ENCODE peak calls at places on chromosome 19, in four cellular contexts. K is endodermal cell, M is foreskin fibroblast, U is tibial artery. D is an unnamed sample.

GRCh38 chr19:6228523-6229215 is 51.1 kb downstream of the MLLT1 start:
- DNase-seq in K (no peak), M (no peak), U (no peak), D (no peak)

GRCh38 chr19:6713773-6714692 is 6.4 kb downstream of the C3 start:
- DNase-seq in K (peak; percentile 38), M (no peak), U (no peak), D (no peak)

GRCh38 chr19:55340144-55340783 is 588 bp downstream of the KMT5C start:
- DNase-seq in K (peak; percentile 78), M (no peak), U (no peak), D (peak; percentile 53)

GRCh38 chr19:7010722-7011593 is 10.3 kb downstream of the MBD3L2B start:
- DNase-seq in K (no peak), M (no peak), U (no peak), D (no peak)

GRCh38 chr19:32870154-32870573 is 597 bp upstream of the SLC7A9 start:
- DNase-seq in K (peak; percentile 82), M (no peak), U (peak; percentile 50), D (no peak)

GRCh38 chr19:27777726-27778125 is 1435.2 kb downstream of the UQCRFS1 start:
- DNase-seq in K (peak; percentile 71), M (no peak), U (no peak), D (no peak)

GRCh38 chr19:2387367-2388288 is 27.6 kb downstream of the TMPRSS9 start:
- DNase-seq in K (no peak), M (no peak), U (no peak), D (no peak)

GRCh38 chr19:51921949-51922348 is 5.3 kb upstream of the ZNF613 start:
- DNase-seq in K (peak; percentile 49), M (no peak), U (no peak), D (no peak)

GRCh38 chr19:2497186-2497585 is 21.3 kb downstream of the GADD45B start:
- DNase-seq in K (no peak), M (no peak), U (no peak), D (no peak)

GRCh38 chr19:33298146-33298911 is 4.0 kb downstream of the CEBPA start:
- DNase-seq in K (peak; percentile 47), M (no peak), U (no peak), D (no peak)

GRCh38 chr19:1860133-1860775 is 3.1 kb downstream of the KLF16 start:
- DNase-seq in K (peak; percentile 79), M (peak; percentile 69), U (no peak), D (no peak)

GRCh38 chr19:10748924-10749434 is 31.1 kb downstream of the DNM2 start:
- DNase-seq in K (no peak), M (no peak), U (no peak), D (no peak)

GRCh38 chr19:55584871-55585270 is 4.2 kb upstream of the ZNF579 start:
- DNase-seq in K (no peak), M (no peak), U (no peak), D (no peak)

GRCh38 chr19:10433131-10433536 is 12.8 kb downstream of the PDE4A start:
- DNase-seq in K (no peak), M (no peak), U (no peak), D (no peak)

GRCh38 chr19:29610213-29610573 is 4.1 kb downstream of the POP4 start:
- DNase-seq in K (no peak), M (no peak), U (peak; percentile 60), D (no peak)

GRCh38 chr19:3366104-3366760 is at the start of gene NFIC:
- DNase-seq in K (peak; percentile 74), M (peak; percentile 83), U (peak; percentile 93), D (peak; percentile 27)

GRCh38 chr19:57099199-57099661 is 20.6 kb upstream of the USP29 start:
- DNase-seq in K (peak; percentile 87), M (peak; percentile 17), U (peak; percentile 66), D (peak; percentile 42)

GRCh38 chr19:45187421-45188100 is 9.0 kb downstream of the BLOC1S3 start:
- DNase-seq in K (peak; percentile 81), M (no peak), U (no peak), D (no peak)

GRCh38 chr19:7994923-7995682 is 10.3 kb downstream of the ELAVL1 start:
- DNase-seq in K (no peak), M (no peak), U (no peak), D (no peak)

GRCh38 chr19:19562665-19563347 is 24.7 kb downstream of the CILP2 start:
- DNase-seq in K (peak; percentile 69), M (no peak), U (no peak), D (no peak)

GRCh38 chr19:38592940-38593339 is 24.8 kb downstream of the MAP4K1 start:
- DNase-seq in K (peak; percentile 78), M (no peak), U (no peak), D (no peak)

GRCh38 chr19:50896591-50897190 is 14.5 kb downstream of the KLK4 start:
- DNase-seq in K (no peak), M (peak; percentile 15), U (peak; percentile 58), D (no peak)

GRCh38 chr19:29517412-29517811 is 8.4 kb upstream of the VSTM2B start:
- DNase-seq in K (no peak), M (no peak), U (no peak), D (no peak)

GRCh38 chr19:55368701-55369563 is 1.3 kb downstream of the IL11 start:
- DNase-seq in K (peak; percentile 75), M (peak; percentile 75), U (no peak), D (no peak)

GRCh38 chr19:55753401-55753800 is 5.5 kb upstream of the RFPL4A start:
- DNase-seq in K (no peak), M (no peak), U (no peak), D (no peak)

GRCh38 chr19:10111405-10111811 is at the start of gene P2RY11:
- DNase-seq in K (no peak), M (no peak), U (no peak), D (no peak)

GRCh38 chr19:29524912-29525870 is 603 bp upstream of the VSTM2B start:
- DNase-seq in K (peak; percentile 82), M (no peak), U (no peak), D (no peak)

GRCh38 chr19:57334191-57334590 is 13.9 kb downstream of the ZNF543 start:
- DNase-seq in K (no peak), M (no peak), U (no peak), D (no peak)

GRCh38 chr19:42553292-42554045 is 25.2 kb upstream of the CEACAM1 start:
- DNase-seq in K (no peak), M (peak; percentile 56), U (no peak), D (no peak)

GRCh38 chr19:44111910-44112463 is 1.2 kb upstream of the ZNF225 start:
- DNase-seq in K (peak; percentile 92), M (peak; percentile 86), U (no peak), D (no peak)

GRCh38 chr19:15396436-15396835 is 16.8 kb upstream of the AKAP8 start:
- DNase-seq in K (no peak), M (no peak), U (peak; percentile 53), D (no peak)
- TF ChIP-seq CTCF in K (no peak), M (no peak), U (no peak), D (no peak)

GRCh38 chr19:12425501-12426274 is 15.1 kb downstream of the ZNF443 start:
- DNase-seq in K (no peak), M (no peak), U (no peak), D (no peak)
- TF ChIP-seq CTCF in K (no peak), M (no peak), U (no peak), D (no peak)

DNA sequence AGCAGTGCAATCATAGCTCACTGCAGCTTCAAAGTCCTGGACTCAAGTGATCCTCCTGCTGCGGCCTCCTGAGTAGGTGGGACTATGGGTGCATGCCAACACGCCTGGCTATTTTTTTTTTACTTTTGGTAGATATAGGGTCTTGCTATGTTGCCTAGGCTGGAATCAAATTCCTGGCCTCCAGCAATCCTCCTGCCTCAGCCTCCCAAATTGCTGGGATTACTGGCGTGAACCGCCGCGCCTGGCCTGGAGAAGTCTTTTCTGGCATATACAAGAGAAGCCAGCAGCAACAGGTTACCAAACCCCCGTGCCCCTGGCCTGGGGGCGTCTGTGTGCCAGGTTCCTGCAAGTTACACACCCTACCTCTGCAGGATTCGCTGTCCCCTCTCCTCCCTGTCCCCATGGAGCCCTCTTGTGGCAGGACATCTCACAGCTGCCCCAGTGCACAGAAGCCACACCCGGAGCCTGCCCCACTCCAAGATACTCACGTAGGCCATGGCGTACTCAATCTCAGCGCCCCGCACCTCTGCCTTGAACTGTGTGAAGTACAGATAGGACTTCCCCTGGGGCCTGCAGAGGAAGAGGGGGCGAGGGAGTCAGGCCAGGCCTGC is 9.9 kb downstream of the MYDGF start:
- DNase-seq in K (peak; percentile 92), M (no peak), U (no peak), D (no peak)
- TF ChIP-seq CTCF in K (peak; percentile 67), M (peak; percentile 9), U (no peak), D (no peak)

DNA sequence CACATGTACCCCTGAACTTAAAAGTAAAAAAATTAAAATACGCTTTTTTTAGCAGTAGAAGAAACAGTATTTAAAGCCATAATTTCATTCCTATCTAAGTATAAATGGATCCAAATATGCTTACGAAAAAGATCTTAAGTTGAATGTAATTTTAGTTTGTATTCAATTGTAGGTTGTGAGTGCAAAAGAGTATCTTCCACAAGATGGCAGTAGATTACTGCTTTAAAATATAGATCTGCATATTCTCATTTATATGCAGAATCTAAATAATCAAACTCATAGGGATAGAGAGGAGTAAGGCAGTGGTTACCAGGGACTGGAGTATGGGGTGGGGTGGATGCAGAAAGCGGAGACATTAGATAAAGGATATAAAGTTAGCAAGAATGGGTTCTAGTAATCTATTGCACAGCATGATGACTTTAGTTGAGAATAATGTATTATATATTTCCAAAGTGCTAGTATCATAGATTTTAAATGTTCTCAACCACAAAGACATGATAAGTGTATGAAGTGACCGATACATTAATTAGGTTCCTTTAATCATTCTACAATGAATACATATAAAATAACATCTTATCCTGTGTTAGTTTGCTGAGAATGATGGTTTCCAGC is 14.2 kb downstream of the OR7A17 start:
- DNase-seq in K (no peak), M (peak; percentile 3), U (no peak), D (no peak)
- TF ChIP-seq CTCF in K (peak; percentile 39), M (peak; percentile 50), U (peak; percentile 12), D (peak; percentile 9)

GRCh38 chr19:34560229-34560628 is 78.7 kb downstream of the WTIP start:
- DNase-seq in K (no peak), M (no peak), U (no peak), D (no peak)

GRCh38 chr19:34559045-34559444 is 77.5 kb downstream of the WTIP start:
- DNase-seq in K (no peak), M (no peak), U (no peak), D (no peak)

GRCh38 chr19:34555447-34555846 is 73.9 kb downstream of the WTIP start:
- DNase-seq in K (peak; percentile 80), M (peak; percentile 3), U (no peak), D (no peak)

DNA sequence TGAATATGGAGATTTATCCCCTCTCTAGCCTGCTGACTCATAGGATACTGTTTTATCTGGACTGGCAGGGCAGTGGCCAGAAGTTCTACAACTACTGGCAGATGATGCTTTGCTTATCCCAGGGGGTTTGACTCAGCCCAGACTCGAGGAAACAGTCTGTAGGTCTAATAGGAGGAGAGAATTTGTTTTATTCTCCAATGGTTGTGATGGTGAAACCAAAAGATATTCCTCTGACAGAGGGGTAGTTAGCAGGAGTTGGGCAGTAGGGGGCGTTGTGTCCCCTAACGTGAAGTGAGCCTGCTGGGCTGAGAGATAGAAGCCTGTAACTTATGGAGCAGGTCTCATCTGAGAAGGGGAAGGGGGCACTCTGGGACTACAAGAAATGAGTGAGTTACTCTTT is 74.9 kb downstream of the WTIP start:
- DNase-seq in K (peak; percentile 84), M (peak; percentile 9), U (no peak), D (no peak)
- TF ChIP-seq CTCF in K (peak; percentile 86), M (peak; percentile 28), U (no peak), D (peak; percentile 23)

D was measured in natural killer cell.